ENCODE peak calls at places on chromosome 21, in nine cellular contexts. E is right lobe of liver; H is GM13976; D is HFF-Myc; Y is cardiac muscle cell; S is left ventricle myocardium inferior; W is CD8-positive, alpha-beta T cell; O is psoas muscle; K is suprapubic skin. X is an unnamed sample.

GRCh38 chr21:44875341-44875740 is 1.9 kb upstream of the PTTG1IP start:
- DNase-seq in E (no peak), H (no peak), D (no peak), Y (no peak), S (no peak), W (no peak), O (no peak), K (no peak), X (no peak)

GRCh38 chr21:33299181-33299752 is 25.5 kb upstream of the IFNAR1 start:
- DNase-seq in E (no peak), H (peak; percentile 62), D (no peak), Y (no peak), S (no peak), W (peak; percentile 28), O (no peak), K (no peak), X (no peak)

GRCh38 chr21:44462834-44463200 is 7.5 kb downstream of the LRRC3 start:
- DNase-seq in E (no peak), H (no peak), D (no peak), Y (no peak), S (no peak), W (no peak), O (no peak), K (peak; percentile 58), X (no peak)

GRCh38 chr21:46317710-46318463 is 5.8 kb downstream of the C21orf58 start:
- DNase-seq in E (no peak), H (no peak), D (no peak), Y (no peak), S (peak; percentile 66), W (no peak), O (no peak), K (no peak), X (no peak)

GRCh38 chr21:30257773-30258172 is 25.0 kb downstream of the KRTAP24-1 start:
- DNase-seq in E (no peak), H (no peak), D (peak; percentile 9), Y (peak; percentile 62), S (no peak), W (no peak), O (no peak), K (no peak), X (no peak)

GRCh38 chr21:14259669-14260458 is 43.9 kb downstream of the RBM11 start:
- DNase-seq in E (no peak), H (peak; percentile 44), D (peak; percentile 33), Y (peak; percentile 66), S (no peak), W (no peak), O (no peak), K (no peak), X (peak; percentile 16)

GRCh38 chr21:46223217-46223616 is 5.4 kb downstream of the LSS start:
- DNase-seq in E (no peak), H (no peak), D (no peak), Y (no peak), S (no peak), W (no peak), O (no peak), K (peak; percentile 40), X (no peak)

GRCh38 chr21:30689822-30690221 is 28.8 kb downstream of the KRTAP21-3 start:
- DNase-seq in E (no peak), H (no peak), D (no peak), Y (no peak), S (no peak), W (no peak), O (no peak), K (no peak), X (no peak)

GRCh38 chr21:16678479-16678878 is 834.4 kb upstream of the CXADR start:
- DNase-seq in E (no peak), H (no peak), D (no peak), Y (no peak), S (no peak), W (no peak), O (no peak), K (no peak), X (no peak)

GRCh38 chr21:31911138-31911907 is 38.5 kb downstream of the HUNK start:
- DNase-seq in E (no peak), H (no peak), D (peak; percentile 88), Y (no peak), S (no peak), W (no peak), O (no peak), K (no peak), X (no peak)

GRCh38 chr21:44987886-44988606 is 48.2 kb downstream of the SLX9 start:
- DNase-seq in E (no peak), H (no peak), D (no peak), Y (no peak), S (peak; percentile 7), W (no peak), O (peak; percentile 18), K (peak; percentile 57), X (no peak)

GRCh38 chr21:44773291-44773932 is 28.2 kb downstream of the UBE2G2 start:
- DNase-seq in E (no peak), H (no peak), D (no peak), Y (no peak), S (no peak), W (no peak), O (no peak), K (no peak), X (no peak)

GRCh38 chr21:25790122-25790951 is 55.6 kb downstream of the GABPA start:
- DNase-seq in E (no peak), H (peak; percentile 22), D (peak; percentile 47), Y (peak; percentile 17), S (no peak), W (no peak), O (no peak), K (no peak), X (no peak)

GRCh38 chr21:22892041-22892440 is 1893.8 kb downstream of the NCAM2 start:
- DNase-seq in E (no peak), H (no peak), D (no peak), Y (no peak), S (no peak), W (no peak), O (no peak), K (no peak), X (no peak)

GRCh38 chr21:33640697-33641338 is 723 bp downstream of the CRYZL1 start:
- DNase-seq in E (no peak), H (peak; percentile 15), D (no peak), Y (peak; percentile 13), S (no peak), W (no peak), O (no peak), K (no peak), X (no peak)

GRCh38 chr21:16241500-16241963 is 511.8 kb downstream of the USP25 start:
- DNase-seq in E (no peak), H (no peak), D (no peak), Y (peak; percentile 6), S (no peak), W (no peak), O (no peak), K (no peak), X (no peak)

GRCh38 chr21:46663754-46664153 is 28.3 kb downstream of the PRMT2 start:
- DNase-seq in E (no peak), H (no peak), D (no peak), Y (no peak), S (no peak), W (no peak), O (no peak), K (no peak), X (no peak)

GRCh38 chr21:8992731-8993174 is 1528.6 kb upstream of the TPTE start:
- DNase-seq in E (no peak), H (no peak), D (no peak), Y (no peak), S (no peak), W (no peak), O (no peak), K (no peak), X (no peak)

GRCh38 chr21:25496825-25497482 is 110.3 kb downstream of the MRPL39 start:
- DNase-seq in E (no peak), H (no peak), D (no peak), Y (no peak), S (no peak), W (no peak), O (no peak), K (no peak), X (no peak)

GRCh38 chr21:33021667-33022066 is 4.1 kb upstream of the OLIG2 start:
- DNase-seq in E (no peak), H (no peak), D (no peak), Y (no peak), S (no peak), W (no peak), O (no peak), K (no peak), X (no peak)

DNA sequence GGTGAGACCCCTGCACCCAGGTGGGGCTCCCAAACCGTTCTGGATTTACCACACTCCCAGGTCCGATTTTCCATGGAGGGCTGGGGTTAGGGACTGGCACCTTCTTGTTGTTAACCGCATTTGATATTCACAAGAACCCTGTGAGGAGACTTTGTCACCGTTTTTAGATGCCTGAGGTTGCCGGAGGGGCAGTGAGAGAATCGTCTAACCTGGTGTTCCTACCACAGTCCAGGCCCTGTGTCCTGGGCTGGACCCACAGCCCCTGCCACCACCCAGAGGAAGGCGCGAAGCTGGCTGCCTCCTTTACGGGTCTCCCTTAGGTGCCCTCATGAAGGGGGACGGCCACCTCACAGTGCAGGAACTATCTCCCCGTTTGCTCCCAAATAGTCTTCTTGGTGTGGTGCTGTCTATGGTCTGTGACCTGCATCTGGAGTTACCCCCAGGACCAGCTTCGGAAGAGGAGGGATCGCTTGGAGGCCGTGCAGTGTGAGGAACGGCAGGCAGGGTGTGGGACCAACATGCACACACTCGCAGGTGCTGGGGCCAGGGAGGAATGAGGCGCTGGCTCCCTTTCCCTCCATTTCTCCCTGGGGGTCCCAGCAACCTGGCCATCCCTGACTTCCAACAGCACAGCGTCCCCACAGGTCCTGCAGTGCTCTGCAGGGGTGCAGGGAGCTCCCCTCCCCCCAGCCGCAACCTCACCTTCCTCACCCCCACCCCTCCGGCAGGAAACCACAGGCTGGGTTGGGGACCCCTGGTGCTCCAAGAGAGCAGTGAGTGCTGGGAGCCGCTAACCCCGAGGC is 7.0 kb downstream of the SIM2 start:
- DNase-seq in E (no peak), H (peak; percentile 33), D (no peak), Y (no peak), S (no peak), W (no peak), O (no peak), K (no peak), X (no peak)
- TF ChIP-seq CTCF in E (peak; percentile 7), H (no peak), D (no peak), Y (no peak), S (no peak), W (no peak), O (no peak), K (no peak), X (no peak)

GRCh38 chr21:42539931-42540343 is 26.3 kb downstream of the SLC37A1 start:
- DNase-seq in E (no peak), H (no peak), D (no peak), Y (peak; percentile 38), S (no peak), W (no peak), O (no peak), K (peak; percentile 53), X (no peak)
- TF ChIP-seq CTCF in E (no peak), H (no peak), D (no peak), Y (peak; percentile 12), S (no peak), W (no peak), O (no peak), K (no peak), X (no peak)

GRCh38 chr21:26844258-26845065 is 747 bp downstream of the ADAMTS1 start:
- DNase-seq in E (peak; percentile 77), H (no peak), D (no peak), Y (peak; percentile 68), S (peak; percentile 68), W (no peak), O (peak; percentile 69), K (peak; percentile 72), X (no peak)
- TF ChIP-seq CTCF in E (peak; percentile 14), H (no peak), D (no peak), Y (peak; percentile 21), S (peak; percentile 6), W (no peak), O (no peak), K (no peak), X (peak; percentile 6)

GRCh38 chr21:43315244-43316137 is 111.4 kb downstream of the SIK1 start:
- DNase-seq in E (peak; percentile 48), H (no peak), D (no peak), Y (no peak), S (no peak), W (peak; percentile 40), O (peak; percentile 9), K (no peak), X (no peak)
- TF ChIP-seq CTCF in E (no peak), H (no peak), D (no peak), Y (peak; percentile 13), S (no peak), W (no peak), O (no peak), K (no peak), X (peak; percentile 7)